ENCODE peak calls at places on chromosomes 2 and 18, in four cellular contexts. Y, O, P and T are unnamed samples.

GRCh38 chr2:102063948-102064678 is 72.4 kb downstream of the IL1R2 start:
- DNase-seq in O (no peak), P (peak), Y (peak), T (no peak)

GRCh38 chr18:70332694-70333093 is 43.8 kb downstream of the SOCS6 start:
- DNase-seq in O (no peak), Y (no peak), P (no peak), T (no peak)

GRCh38 chr2:47003641-47004427 is 88.2 kb upstream of the MCFD2 start:
- DNase-seq in P (no peak), O (no peak), Y (peak), T (no peak)

GRCh38 chr2:241947401-241947800 is 77.9 kb downstream of the RTP5 start:
- DNase-seq in Y (no peak), O (no peak), P (no peak), T (no peak)

GRCh38 chr2:1964659-1965058 is 220.3 kb upstream of the PXDN start:
- DNase-seq in P (no peak), O (no peak), Y (no peak), T (no peak)

GRCh38 chr2:40321224-40321623 is 130.7 kb downstream of the SLC8A1 start:
- DNase-seq in O (no peak), P (no peak), Y (no peak), T (no peak)

GRCh38 chr2:141557329-141558098 is 573.3 kb downstream of the LRP1B start:
- DNase-seq in Y (peak), O (no peak), P (no peak), T (no peak)

GRCh38 chr18:79872423-79872822 is 74.7 kb downstream of the KCNG2 start:
- DNase-seq in O (no peak), P (peak), Y (no peak), T (no peak)

GRCh38 chr2:23901966-23902942 is 24.7 kb downstream of the ATAD2B start:
- DNase-seq in P (no peak), Y (no peak), O (no peak), T (no peak)

GRCh38 chr2:53450885-53451284 is 316.7 kb upstream of the CHAC2 start:
- DNase-seq in O (no peak), Y (no peak), P (no peak), T (no peak)

GRCh38 chr2:221153226-221153625 is 418.9 kb downstream of the EPHA4 start:
- DNase-seq in O (no peak), Y (no peak), P (no peak), T (peak)

GRCh38 chr2:81260320-81260719 is 955.8 kb upstream of the LRRTM1 start:
- DNase-seq in O (no peak), P (no peak), Y (no peak), T (no peak)

GRCh38 chr2:238997684-238998083 is 149.8 kb downstream of the TWIST2 start:
- DNase-seq in O (no peak), P (no peak), Y (no peak), T (no peak)

GRCh38 chr2:203823179-203823578 is 44.4 kb upstream of the CTLA4 start:
- DNase-seq in Y (no peak), P (no peak), O (no peak), T (no peak)

GRCh38 chr2:229154381-229154780 is 116.7 kb downstream of the PID1 start:
- DNase-seq in P (no peak), Y (peak), O (no peak), T (no peak)

GRCh38 chr2:119315241-119315925 is 51.3 kb downstream of the C2orf76 start:
- DNase-seq in P (no peak), Y (no peak), O (no peak), T (no peak)

GRCh38 chr2:20135631-20136050 is 84.2 kb upstream of the LAPTM4A start:
- DNase-seq in O (peak), P (no peak), Y (peak), T (no peak)

GRCh38 chr2:9497017-9497416 is 22.7 kb downstream of the IAH1 start:
- DNase-seq in O (no peak), P (no peak), Y (no peak), T (no peak)

GRCh38 chr18:21369146-21369545 is 127.1 kb downstream of the GREB1L start:
- DNase-seq in Y (no peak), P (no peak), O (no peak), T (no peak)

GRCh38 chr2:26970928-26971627 is 641 bp downstream of the MAPRE3 start:
- DNase-seq in Y (peak), O (no peak), P (no peak), T (no peak)

GRCh38 chr18:33210575-33211189 is 229.8 kb downstream of the CCDC178 start:
- DNase-seq in Y (peak), O (no peak), P (no peak), T (peak)

GRCh38 chr2:174535083-174535482 is 48.3 kb upstream of the GPR155 start:
- DNase-seq in Y (no peak), O (no peak), P (no peak), T (no peak)

GRCh38 chr2:42566006-42566405 is 2.4 kb upstream of the MTA3 start:
- DNase-seq in Y (no peak), P (no peak), O (no peak), T (no peak)

GRCh38 chr2:184681642-184682321 is 83.5 kb downstream of the ZNF804A start:
- DNase-seq in O (no peak), Y (no peak), P (peak), T (no peak)

GRCh38 chr2:182915369-182916326 is 49.2 kb upstream of the FRZB start:
- DNase-seq in O (no peak), P (no peak), Y (peak), T (no peak)

GRCh38 chr18:80126797-80127196 is 17.7 kb downstream of the ADNP2 start:
- DNase-seq in Y (no peak), O (no peak), P (no peak), T (no peak)

GRCh38 chr2:15588329-15588919 is 3.2 kb upstream of the DDX1 start:
- DNase-seq in Y (peak), O (peak), P (no peak), T (no peak)

GRCh38 chr2:7572460-7572859 is 655.2 kb downstream of the RNF144A start:
- DNase-seq in O (no peak), P (no peak), Y (no peak), T (no peak)

GRCh38 chr2:144237108-144237507 is 282.8 kb downstream of the ZEB2 start:
- DNase-seq in P (no peak), O (no peak), Y (no peak), T (no peak)

GRCh38 chr2:205464681-205465080 is 217.6 kb upstream of the NRP2 start:
- DNase-seq in P (no peak), O (no peak), Y (no peak), T (no peak)

GRCh38 chr2:118118479-118118878 is 30.2 kb downstream of the INSIG2 start:
- DNase-seq in P (no peak), O (no peak), Y (no peak), T (no peak)

GRCh38 chr2:85920810-85921545 is 32.2 kb upstream of the ST3GAL5 start:
- DNase-seq in Y (peak), O (no peak), P (no peak), T (no peak)

GRCh38 chr2:43898134-43898957 is 59.6 kb downstream of the ABCG8 start:
- DNase-seq in O (no peak), Y (no peak), P (no peak), T (no peak)